ENCODE peak calls at places on chromosomes 5 and 9, in ten cellular contexts. O is MM.1S, Y is mammary epithelial cell, T is fibroblast of lung, N is PC-3, V is neural progenitor cell, I is GM23338, U is K562, C is keratinocyte, H is astrocyte. K is an unnamed sample.

GRCh38 chr9:113372059-113372458 is 4.7 kb downstream of the HDHD3 start:
- DNase-seq in O (no peak), Y (no peak), T (no peak), N (no peak), V (no peak), I (no peak), U (no peak), C (no peak), H (no peak), K (no peak)

GRCh38 chr9:132768932-132769894 is 98.9 kb downstream of the GTF3C4 start:
- DNase-seq in O (peak; percentile 35), Y (peak; percentile 32), T (peak; percentile 61), N (peak; percentile 41), V (peak; percentile 80), I (peak; percentile 92), U (peak; percentile 58), C (no peak), H (peak; percentile 46), K (peak; percentile 74)

GRCh38 chr9:6538666-6539071 is 106.9 kb downstream of the GLDC start:
- DNase-seq in O (no peak), Y (peak; percentile 91), T (peak; percentile 60), N (no peak), V (no peak), I (no peak), U (no peak), C (peak; percentile 9), H (peak; percentile 50), K (no peak)

GRCh38 chr9:104725014-104725413 is 22.5 kb upstream of the NIPSNAP3A start:
- DNase-seq in O (no peak), Y (no peak), T (no peak), N (no peak), V (no peak), I (no peak), U (no peak), C (no peak), H (no peak), K (no peak)

GRCh38 chr5:97499605-97500004 is 316.6 kb upstream of the RIOK2 start:
- DNase-seq in O (no peak), Y (no peak), T (peak; percentile 38), N (no peak), V (no peak), I (no peak), U (no peak), C (no peak), H (peak; percentile 18), K (no peak)

GRCh38 chr5:159208508-159209437 is 580 bp downstream of the RNF145 start:
- DNase-seq in O (no peak), Y (no peak), T (peak; percentile 46), N (no peak), V (peak; percentile 75), I (peak; percentile 78), U (peak; percentile 70), C (no peak), H (peak; percentile 25), K (peak; percentile 39)

GRCh38 chr5:6078881-6079280 is 299.5 kb downstream of the MED10 start:
- DNase-seq in O (no peak), Y (no peak), T (no peak), N (no peak), V (no peak), I (no peak), U (no peak), C (no peak), H (no peak), K (no peak)

GRCh38 chr5:67089200-67089725 is 107.3 kb downstream of the CD180 start:
- DNase-seq in O (no peak), Y (peak; percentile 69), T (peak; percentile 66), N (peak; percentile 54), V (peak; percentile 31), I (no peak), U (no peak), C (no peak), H (peak; percentile 58), K (no peak)

GRCh38 chr5:144485540-144485939 is 314.9 kb downstream of the KCTD16 start:
- DNase-seq in O (no peak), Y (no peak), T (no peak), N (no peak), V (no peak), I (no peak), U (no peak), C (no peak), H (no peak), K (no peak)

GRCh38 chr5:144487761-144488160 is 317.1 kb downstream of the KCTD16 start:
- DNase-seq in O (no peak), Y (no peak), T (no peak), N (no peak), V (peak; percentile 36), I (peak; percentile 56), U (no peak), C (no peak), H (no peak), K (no peak)

GRCh38 chr5:144484124-144484897 is 313.6 kb downstream of the KCTD16 start:
- DNase-seq in O (no peak), Y (peak; percentile 32), T (peak; percentile 92), N (peak; percentile 54), V (no peak), I (no peak), U (no peak), C (no peak), H (peak; percentile 89), K (peak; percentile 24)

DNA sequence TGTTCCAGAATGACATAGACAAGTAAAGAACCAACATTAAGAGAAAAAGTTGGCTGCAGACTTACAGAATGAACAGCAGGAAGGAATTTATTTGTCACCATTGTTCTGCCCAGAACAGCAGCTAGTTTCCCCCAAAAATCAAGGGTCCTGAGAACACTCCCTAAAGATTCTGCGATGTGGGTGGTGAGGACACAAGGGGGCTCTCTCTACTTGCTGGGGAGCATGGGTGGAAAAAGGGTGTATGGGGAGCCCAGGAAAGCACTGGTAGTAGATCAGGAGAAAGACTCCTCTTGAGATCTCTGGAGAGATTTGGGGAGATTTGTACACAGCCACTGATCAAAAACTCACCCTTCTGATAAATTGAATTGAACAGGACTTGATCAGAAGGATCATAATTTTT is 316.5 kb downstream of the KCTD16 start:
- DNase-seq in O (no peak), Y (no peak), T (no peak), N (no peak), V (peak; percentile 62), I (peak; percentile 77), U (no peak), C (no peak), H (no peak), K (peak; percentile 18)
- TF ChIP-seq CTCF in O (no peak), Y (peak; percentile 34), T (peak; percentile 31), N (no peak), V (peak; percentile 59), I (peak; percentile 91), U (no peak), C (no peak), H (no peak), K (peak; percentile 47)

DNA sequence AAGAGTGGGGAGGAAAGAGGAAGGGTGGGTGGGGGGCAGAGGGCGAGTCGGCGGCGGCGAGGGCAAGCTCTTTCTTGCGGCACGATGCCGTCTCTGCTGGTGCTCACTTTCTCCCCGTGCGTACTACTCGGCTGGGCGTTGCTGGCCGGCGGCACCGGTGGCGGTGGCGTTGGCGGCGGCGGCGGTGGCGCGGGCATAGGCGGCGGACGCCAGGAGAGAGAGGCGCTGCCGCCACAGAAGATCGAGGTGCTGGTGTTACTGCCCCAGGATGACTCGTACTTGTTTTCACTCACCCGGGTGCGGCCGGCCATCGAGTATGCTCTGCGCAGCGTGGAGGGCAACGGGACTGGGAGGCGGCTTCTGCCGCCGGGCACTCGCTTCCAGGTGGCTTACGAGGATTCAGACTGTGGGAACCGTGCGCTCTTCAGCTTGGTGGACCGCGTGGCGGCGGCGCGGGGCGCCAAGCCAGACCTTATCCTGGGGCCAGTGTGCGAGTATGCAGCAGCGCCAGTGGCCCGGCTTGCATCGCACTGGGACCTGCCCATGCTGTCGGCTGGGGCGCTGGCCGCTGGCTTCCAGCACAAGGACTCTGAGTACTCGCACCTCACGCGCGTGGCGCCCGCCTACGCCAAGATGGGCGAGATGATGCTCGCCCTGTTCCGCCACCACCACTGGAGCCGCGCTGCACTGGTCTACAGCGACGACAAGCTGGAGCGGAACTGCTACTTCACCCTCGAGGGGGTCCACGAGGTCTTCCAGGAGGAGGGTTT is 757 bp downstream of the NPR3 start:
- DNase-seq in O (no peak), Y (peak; percentile 32), T (peak; percentile 59), N (peak; percentile 41), V (peak; percentile 62), I (peak; percentile 52), U (no peak), C (no peak), H (peak; percentile 42), K (no peak)
- TF ChIP-seq EZH2 in O (no peak), Y (peak; percentile 82), T (peak; percentile 39), N (no peak), V (peak; percentile 95), I (no peak), U (no peak), C (peak; percentile 96), H (no peak), K (peak; percentile 65)

DNA sequence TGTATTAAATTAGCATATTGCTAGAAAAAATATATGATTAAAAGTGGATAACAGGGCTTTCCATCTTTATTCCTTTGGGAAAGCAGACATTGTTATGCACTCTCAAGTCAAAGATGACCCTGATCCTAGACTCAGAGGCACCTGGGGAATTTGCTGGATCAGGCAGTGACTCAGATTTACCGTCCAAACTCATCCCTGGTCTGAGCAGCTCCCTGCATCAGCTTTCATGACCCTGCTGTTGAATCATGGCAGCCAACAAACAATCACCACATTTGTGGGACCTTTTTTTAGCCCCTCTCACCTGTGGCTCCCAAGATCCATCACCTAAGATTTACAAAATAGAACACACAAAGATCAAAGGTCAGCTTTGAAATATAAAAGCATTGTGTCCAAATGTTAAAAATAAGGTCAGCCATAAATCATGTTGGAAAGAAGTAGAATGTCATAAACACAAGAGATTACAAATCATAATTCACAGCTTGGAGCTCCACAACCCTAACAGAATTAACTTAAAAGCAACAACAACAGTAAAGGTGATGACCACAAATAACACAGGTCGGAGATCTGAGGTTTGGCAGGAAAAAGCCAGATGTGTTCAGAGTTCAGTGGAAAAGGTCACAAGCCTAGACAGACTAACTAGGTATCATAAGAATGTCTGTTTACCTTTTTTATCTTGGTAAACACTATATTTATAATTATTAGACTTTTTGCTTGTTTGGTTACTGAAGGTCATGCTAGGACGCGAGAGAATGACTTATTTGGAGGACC is 55.5 kb downstream of the ZFAND5 start:
- DNase-seq in O (no peak), Y (peak; percentile 42), T (no peak), N (no peak), V (no peak), I (no peak), U (no peak), C (no peak), H (no peak), K (no peak)
- TF ChIP-seq CTCF in O (no peak), Y (no peak), T (no peak), N (no peak), V (no peak), I (no peak), U (no peak), C (no peak), H (no peak), K (no peak)

GRCh38 chr5:7850241-7850532 is 746 bp downstream of the CFAP90 start:
- DNase-seq in O (no peak), Y (no peak), T (no peak), N (no peak), V (no peak), I (no peak), U (no peak), C (no peak), H (no peak), K (no peak)

GRCh38 chr5:7851240-7851592 is 283 bp upstream of the CFAP90 start:
- DNase-seq in O (no peak), Y (no peak), T (no peak), N (no peak), V (no peak), I (no peak), U (no peak), C (no peak), H (no peak), K (no peak)

GRCh38 chr5:7849531-7850240 is 1.2 kb downstream of the CFAP90 start:
- DNase-seq in O (no peak), Y (no peak), T (no peak), N (no peak), V (peak; percentile 75), I (peak; percentile 79), U (no peak), C (no peak), H (no peak), K (peak; percentile 18)

GRCh38 chr5:7851617-7852289 is 820 bp upstream of the CFAP90 start:
- DNase-seq in O (no peak), Y (no peak), T (no peak), N (no peak), V (no peak), I (no peak), U (no peak), C (no peak), H (no peak), K (no peak)

DNA sequence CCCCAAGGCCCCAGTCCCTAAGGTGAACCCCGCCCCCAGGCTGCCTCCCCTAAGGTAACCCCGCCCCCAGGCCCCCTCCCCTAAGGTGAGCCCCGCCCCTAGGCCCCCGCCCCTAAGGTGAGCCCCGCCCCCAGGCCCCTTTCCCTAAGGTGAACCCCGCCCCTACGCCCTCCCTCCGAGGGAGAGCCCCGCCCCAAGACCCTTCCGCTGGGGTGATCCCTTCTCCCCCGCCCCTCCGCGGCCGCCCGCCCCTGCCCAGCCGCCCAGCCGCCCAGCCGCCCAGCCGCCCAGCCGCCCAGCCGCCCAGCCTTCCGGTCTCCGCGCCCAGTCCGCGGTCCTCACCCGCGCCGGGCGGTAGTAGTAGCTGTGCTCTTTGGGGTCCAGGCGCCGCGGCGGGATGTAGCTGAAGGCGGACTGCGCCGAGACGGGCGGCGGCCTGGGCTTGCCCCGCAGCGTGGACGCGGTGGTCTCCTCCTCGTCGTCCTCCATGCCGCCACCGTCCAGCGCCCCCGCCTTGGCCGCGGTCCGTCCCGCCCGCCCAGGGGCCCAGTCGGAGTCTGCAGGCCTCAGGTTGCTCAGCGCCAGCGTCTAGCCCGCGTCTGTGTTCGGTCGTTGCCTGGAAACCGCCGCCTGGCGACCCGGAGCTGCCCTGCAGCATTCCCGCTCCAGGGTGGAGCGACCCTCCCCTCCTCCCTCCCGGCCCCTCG is at the start of gene CFAP90:
- DNase-seq in O (no peak), Y (no peak), T (peak; percentile 62), N (peak; percentile 46), V (peak; percentile 95), I (peak; percentile 96), U (no peak), C (no peak), H (peak; percentile 42), K (peak; percentile 25)
- TF ChIP-seq EZH2 in O (no peak), Y (no peak), T (no peak), N (no peak), V (no peak), I (no peak), U (no peak), C (peak; percentile 29), H (no peak), K (no peak)

K was measured in A673.